ENCODE peak calls at places on chromosome 1, in ten cellular contexts. P, Y, K, U, X, H, F, Z, T and S are unnamed samples.

GRCh38 chr1:187991944-187992343 is 1163.2 kb downstream of the PLA2G4A start:
- DNase-seq in Y (no peak), U (no peak), X (no peak), P (no peak), T (no peak), H (no peak), F (no peak), Z (no peak), K (no peak), S (no peak)

GRCh38 chr1:193486671-193487229 is 300.3 kb upstream of the B3GALT2 start:
- DNase-seq in P (no peak), K (peak), U (no peak), Y (no peak), T (no peak), F (no peak), H (no peak), Z (no peak), X (no peak), S (no peak)

GRCh38 chr1:177181631-177182291 is 11.0 kb downstream of the BRINP2 start:
- DNase-seq in Z (peak), X (peak), U (no peak), T (peak), F (peak), K (peak), Y (peak), P (peak), H (peak), S (no peak)

GRCh38 chr1:206048582-206048981 is 4.4 kb upstream of the RHEX start:
- DNase-seq in K (no peak), X (no peak), U (no peak), F (no peak), Y (no peak), P (no peak), T (no peak), H (peak), Z (no peak), S (no peak)

GRCh38 chr1:92211166-92211565 is 6.5 kb upstream of the C1orf146 start:
- DNase-seq in P (no peak), Y (no peak), Z (no peak), U (no peak), K (peak), F (no peak), T (no peak), H (no peak), X (no peak), S (no peak)

GRCh38 chr1:156656779-156657160 is 14.9 kb downstream of the BCAN start:
- DNase-seq in Z (no peak), P (no peak), T (no peak), Y (no peak), U (no peak), H (no peak), F (no peak), K (no peak), X (no peak), S (no peak)

GRCh38 chr1:201026234-201026633 is 2.7 kb upstream of the KIF21B start:
- DNase-seq in U (no peak), X (no peak), H (no peak), Z (no peak), F (no peak), T (no peak), Y (no peak), K (no peak), P (no peak), S (no peak)

GRCh38 chr1:35367914-35368313 is 99.4 kb downstream of the ZMYM4 start:
- DNase-seq in T (no peak), Y (no peak), P (no peak), X (no peak), U (no peak), K (no peak), Z (no peak), H (no peak), F (no peak), S (no peak)

GRCh38 chr1:196623079-196623478 is 14.8 kb upstream of the KCNT2 start:
- DNase-seq in Z (no peak), U (no peak), X (no peak), T (no peak), K (no peak), P (no peak), Y (no peak), H (no peak), F (no peak), S (no peak)

GRCh38 chr1:1208713-1209433 is 2.5 kb upstream of the TNFRSF18 start:
- DNase-seq in T (no peak), K (peak), U (no peak), Y (no peak), F (peak), X (peak), P (no peak), Z (peak), H (no peak), S (no peak)

GRCh38 chr1:180507826-180508724 is 5.7 kb upstream of the ACBD6 start:
- DNase-seq in T (no peak), F (peak), Z (no peak), P (no peak), X (peak), H (no peak), Y (no peak), K (peak), U (no peak), S (no peak)

GRCh38 chr1:52152976-52153375 is 11.1 kb downstream of the ZFYVE9 start:
- DNase-seq in Y (no peak), F (no peak), H (no peak), P (no peak), T (no peak), U (no peak), X (no peak), K (peak), Z (no peak), S (no peak)

GRCh38 chr1:98502937-98503336 is 158.6 kb upstream of the SNX7 start:
- DNase-seq in U (no peak), X (no peak), P (no peak), T (no peak), Z (no peak), K (no peak), Y (no peak), H (no peak), F (no peak), S (no peak)

GRCh38 chr1:211729238-211729637 is 53.8 kb upstream of the NEK2 start:
- DNase-seq in Z (no peak), H (no peak), U (no peak), K (no peak), P (no peak), F (no peak), Y (no peak), X (no peak), T (no peak), S (no peak)

GRCh38 chr1:240956020-240956419 is 344.1 kb upstream of the GREM2 start:
- DNase-seq in H (no peak), X (no peak), Y (no peak), T (no peak), U (no peak), K (no peak), F (no peak), P (no peak), Z (no peak), S (no peak)

GRCh38 chr1:44798481-44799365 is 1.5 kb upstream of the PLK3 start:
- DNase-seq in F (no peak), K (no peak), X (no peak), Y (no peak), Z (no peak), H (no peak), T (peak), U (no peak), P (no peak), S (no peak)

GRCh38 chr1:214966366-214966765 is 116.2 kb upstream of the KCNK2 start:
- DNase-seq in Y (no peak), P (no peak), H (no peak), T (no peak), F (no peak), K (no peak), X (no peak), U (no peak), Z (no peak), S (no peak)

GRCh38 chr1:54309631-54310366 is 96.4 kb downstream of the SSBP3 start:
- DNase-seq in K (no peak), H (no peak), X (no peak), Y (no peak), T (peak), P (no peak), F (no peak), Z (no peak), U (no peak), S (no peak)

GRCh38 chr1:32142446-32143301 is 34.8 kb downstream of the KPNA6 start:
- DNase-seq in H (no peak), U (peak), K (peak), Z (no peak), X (peak), Y (no peak), T (no peak), F (peak), P (peak), S (no peak)

GRCh38 chr1:180680558-180681144 is 48.8 kb downstream of the XPR1 start:
- DNase-seq in K (peak), U (no peak), H (no peak), T (no peak), Z (no peak), P (no peak), Y (no peak), F (peak), X (no peak), S (no peak)

GRCh38 chr1:205271277-205271676 is 43.5 kb downstream of the TMCC2 start:
- DNase-seq in Z (no peak), U (no peak), K (peak), Y (no peak), P (no peak), F (no peak), X (no peak), T (no peak), H (no peak), S (no peak)

GRCh38 chr1:99674665-99675064 is 28.8 kb downstream of the PALMD start:
- DNase-seq in K (no peak), F (no peak), Z (no peak), H (no peak), P (no peak), Y (no peak), T (no peak), X (no peak), U (no peak), S (no peak)

GRCh38 chr1:64019818-64020217 is 183.6 kb upstream of the UBE2U start:
- DNase-seq in Z (no peak), P (no peak), U (no peak), X (peak), F (peak), T (no peak), H (peak), K (peak), Y (no peak), S (no peak)

GRCh38 chr1:111967886-111968285 is 21.6 kb downstream of the KCND3 start:
- DNase-seq in K (no peak), Z (no peak), H (no peak), F (no peak), Y (no peak), U (no peak), P (no peak), T (no peak), X (no peak), S (no peak)

GRCh38 chr1:66337249-66337648 is 196.7 kb upstream of the SGIP1 start:
- DNase-seq in P (no peak), K (no peak), F (no peak), X (no peak), T (no peak), H (no peak), Y (no peak), U (no peak), Z (no peak), S (no peak)